ENCODE peak calls at places on chromosomes 11 and 22, in six cellular contexts. P is prostate gland, M is body of pancreas, X is adrenal gland, J is IMR-90, B is stomach. I is an unnamed sample. For H3K27me3 and H3K9me3, the result is how much of the 10 kb centered on the place peaks cover.

GRCh38 chr11:18245396-18245795 is 3.1 kb downstream of the SAA2 start:
- DNase-seq in P (no peak), M (no peak), X (no peak), J (no peak), B (no peak), I (no peak)

GRCh38 chr11:46385169-46386004 is 3.9 kb downstream of the MDK start:
- DNase-seq in P (no peak), M (no peak), X (no peak), J (no peak), B (no peak), I (no peak)

GRCh38 chr11:37002831-37003230 is 404.8 kb upstream of the RAG2 start:
- DNase-seq in P (no peak), M (no peak), X (no peak), J (no peak), B (no peak), I (no peak)

GRCh38 chr11:107561688-107562087 is 3.8 kb downstream of the ALKBH8 start:
- DNase-seq in P (no peak), M (no peak), X (no peak), J (peak), B (no peak), I (no peak)

GRCh38 chr11:122853971-122854446 is 15.7 kb downstream of the CRTAM start:
- DNase-seq in P (peak), M (peak), X (peak), J (peak), B (no peak), I (peak)

GRCh38 chr11:129115652-129116585 is 76.2 kb downstream of the ARHGAP32 start:
- DNase-seq in P (no peak), M (no peak), X (no peak), J (peak), B (no peak), I (no peak)

GRCh38 chr11:112013501-112014164 is 11.6 kb upstream of the DLAT start:
- DNase-seq in P (no peak), M (no peak), X (no peak), J (no peak), B (no peak), I (no peak)

GRCh38 chr11:64914123-64914522 is 2.9 kb downstream of the ATG2A start:
- DNase-seq in P (no peak), M (no peak), X (no peak), J (no peak), B (no peak), I (no peak)

GRCh38 chr11:120336641-120337132 is 474 bp downstream of the ARHGEF12 start:
- DNase-seq in P (peak), M (no peak), X (peak), J (peak), B (no peak), I (peak)

GRCh38 chr11:132028380-132029240 is 658.2 kb downstream of the NTM start:
- DNase-seq in P (no peak), M (no peak), X (peak), J (peak), B (peak), I (no peak)

GRCh38 chr22:21840236-21840823 is 27.1 kb downstream of the MAPK1 start:
- DNase-seq in P (no peak), M (no peak), X (no peak), J (no peak), B (no peak), I (no peak)

GRCh38 chr11:46537851-46538295 is 56.0 kb downstream of the AMBRA1 start:
- DNase-seq in P (peak), M (peak), X (peak), J (peak), B (peak), I (peak)

GRCh38 chr11:2745511-2745910 is 45.7 kb upstream of the KCNQ1OT1 start:
- DNase-seq in P (no peak), M (no peak), X (no peak), J (no peak), B (no peak), I (no peak)

GRCh38 chr11:14645247-14645912 is 1.8 kb downstream of the PDE3B start:
- DNase-seq in P (no peak), M (no peak), X (no peak), J (peak), B (no peak), I (no peak)

GRCh38 chr22:32270641-32271369 is 15.7 kb upstream of the SLC5A4 start:
- DNase-seq in P (no peak), M (no peak), X (no peak), J (no peak), B (no peak), I (no peak)
- H3K27me3 ChIP-seq in P (under half), M (under half), X (under half), J (under half), B (under half), I (under half)

GRCh38 chr22:11627436-11627797 is 3900.6 kb upstream of the OR11H1 start:
- DNase-seq in P (no peak), M (no peak), X (no peak), J (no peak), B (no peak), I (no peak)

GRCh38 chr22:11628651-11629511 is 3899.1 kb upstream of the OR11H1 start:
- DNase-seq in P (no peak), M (no peak), X (no peak), J (no peak), B (no peak), I (no peak)

GRCh38 chr22:11629661-11630385 is 3898.2 kb upstream of the OR11H1 start:
- DNase-seq in P (no peak), M (no peak), X (no peak), J (no peak), B (no peak), I (no peak)

GRCh38 chr22:11627798-11628650 is 3900.0 kb upstream of the OR11H1 start:
- DNase-seq in P (no peak), M (no peak), X (no peak), J (no peak), B (no peak), I (no peak)

GRCh38 chr22:11626422-11626773 is 3901.6 kb upstream of the OR11H1 start:
- DNase-seq in P (no peak), M (no peak), X (no peak), J (no peak), B (no peak), I (no peak)
- H3K9me3 ChIP-seq in P (under half), M (under half), X (under half), J (half or more), B (half or more), I (under half)

GRCh38 chr11:66020212-66020611 is 6.1 kb downstream of the CATSPER1 start:
- DNase-seq in P (no peak), M (no peak), X (no peak), J (no peak), B (no peak), I (no peak)

GRCh38 chr11:66016793-66017177 is 5.0 kb downstream of the CST6 start:
- DNase-seq in P (no peak), M (no peak), X (no peak), J (no peak), B (no peak), I (no peak)

GRCh38 chr11:66017354-66017753 is 5.5 kb downstream of the CST6 start:
- DNase-seq in P (no peak), M (no peak), X (no peak), J (no peak), B (no peak), I (no peak)

GRCh38 chr11:66022401-66023185 is 3.7 kb downstream of the CATSPER1 start:
- DNase-seq in P (peak), M (peak), X (peak), J (peak), B (peak), I (peak)

DNA sequence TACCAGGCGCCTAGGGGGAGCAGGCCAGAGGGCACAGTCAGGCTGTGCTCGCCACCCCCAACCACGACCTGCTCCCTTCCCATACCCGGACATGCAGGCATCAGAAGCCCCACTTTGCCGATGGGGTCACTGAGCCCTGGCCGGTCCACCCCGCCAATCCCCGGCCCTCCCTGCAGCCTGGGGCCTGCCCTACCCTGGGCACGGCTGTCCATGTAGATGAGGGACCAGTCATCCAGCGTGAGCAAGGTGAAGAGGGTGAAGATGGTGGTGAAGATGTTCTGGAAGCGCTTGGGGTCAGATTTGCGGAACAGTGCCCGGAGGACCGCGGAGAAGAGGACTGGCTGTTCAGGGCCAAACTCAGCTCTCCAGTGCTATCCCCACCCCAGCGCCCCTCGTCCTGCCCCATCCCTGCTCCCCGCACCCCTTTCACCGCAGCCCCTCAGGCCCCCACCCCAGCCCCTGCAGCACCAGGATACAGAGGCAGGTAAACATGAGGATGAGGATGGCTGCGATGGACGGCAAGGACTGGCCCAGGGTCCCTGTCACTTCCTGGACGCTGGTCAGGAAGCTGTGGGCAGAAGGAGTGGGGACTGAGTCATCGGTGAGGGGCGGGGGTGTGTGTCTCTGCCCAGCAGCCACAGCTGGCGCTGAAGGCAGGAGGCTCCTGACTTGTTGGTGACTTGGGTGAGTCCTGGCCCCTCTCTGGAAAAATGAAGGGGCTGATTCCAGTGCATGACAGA is 5.5 kb downstream of the CATSPER1 start:
- DNase-seq in P (no peak), M (peak), X (peak), J (peak), B (peak), I (no peak)
- TF ChIP-seq POLR2A in P (no peak), M (no peak), X (no peak), J (no peak), B (no peak), I (no peak)

GRCh38 chr22:39232246-39232645 is 12.5 kb downstream of the PDGFB start:
- DNase-seq in P (no peak), M (no peak), X (no peak), J (no peak), B (no peak), I (no peak)

GRCh38 chr22:39230261-39231196 is 14.3 kb downstream of the PDGFB start:
- DNase-seq in P (no peak), M (no peak), X (no peak), J (no peak), B (no peak), I (no peak)

GRCh38 chr22:39232806-39233735 is 11.7 kb downstream of the PDGFB start:
- DNase-seq in P (no peak), M (no peak), X (no peak), J (no peak), B (no peak), I (no peak)

GRCh38 chr22:39229688-39230260 is 15.0 kb downstream of the PDGFB start:
- DNase-seq in P (no peak), M (no peak), X (no peak), J (no peak), B (no peak), I (no peak)

GRCh38 chr22:39231197-39231950 is 13.4 kb downstream of the PDGFB start:
- DNase-seq in P (no peak), M (no peak), X (no peak), J (no peak), B (no peak), I (no peak)
- H3K27me3 ChIP-seq in P (under half), M (under half), X (under half), J (under half), B (under half), I (under half)

GRCh38 chr22:19735665-19736510 is 12.5 kb downstream of the GP1BB start:
- DNase-seq in P (no peak), M (no peak), X (no peak), J (no peak), B (no peak), I (no peak)

GRCh38 chr22:19739911-19740449 is 16.6 kb downstream of the GP1BB start:
- DNase-seq in P (no peak), M (no peak), X (no peak), J (no peak), B (no peak), I (no peak)

GRCh38 chr22:19739448-19739895 is 16.1 kb downstream of the GP1BB start:
- DNase-seq in P (no peak), M (no peak), X (no peak), J (no peak), B (no peak), I (no peak)

GRCh38 chr22:19738664-19739447 is 15.5 kb downstream of the GP1BB start:
- DNase-seq in P (no peak), M (no peak), X (no peak), J (no peak), B (no peak), I (no peak)

DNA sequence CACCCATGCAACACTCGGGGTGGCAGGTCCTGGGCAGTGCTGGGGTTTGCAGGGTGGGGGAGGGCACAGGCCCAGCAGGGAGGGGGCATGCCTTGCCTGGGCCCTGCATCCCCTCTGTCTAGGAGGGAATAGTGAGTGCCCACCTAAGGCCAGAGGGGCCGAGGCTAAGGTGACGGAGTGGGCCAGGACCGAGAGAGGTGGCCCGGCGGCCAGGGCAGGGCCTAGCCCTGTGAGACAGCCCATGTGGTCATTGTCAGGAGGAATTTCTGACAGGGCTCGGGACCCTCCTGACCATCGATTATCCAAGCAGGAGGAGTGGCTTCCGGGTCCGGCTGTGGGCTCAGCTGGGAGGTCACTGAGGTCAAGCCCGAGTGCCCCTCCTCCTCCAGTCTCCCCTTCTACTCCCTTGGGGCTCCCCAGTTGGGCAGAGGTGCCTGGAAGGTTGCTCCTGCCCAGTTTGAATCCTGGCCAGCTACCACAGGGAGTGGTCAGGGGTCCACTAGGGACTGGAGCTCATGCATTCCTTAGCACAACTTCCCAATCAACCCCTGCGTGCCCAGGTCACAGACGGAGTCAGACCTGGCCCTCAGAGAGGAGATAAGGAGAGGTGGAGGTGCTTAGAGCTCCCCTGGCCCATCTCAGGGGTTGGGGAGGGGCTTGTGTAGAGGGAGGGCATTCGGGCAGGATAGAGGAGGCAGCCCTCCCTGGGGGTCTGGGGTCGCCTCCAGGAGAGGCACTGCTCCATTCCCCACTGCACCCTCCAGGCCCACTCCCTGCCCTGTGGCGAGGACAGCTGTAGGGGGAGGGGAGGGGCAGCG is 14.7 kb downstream of the GP1BB start:
- DNase-seq in P (no peak), M (no peak), X (no peak), J (no peak), B (no peak), I (no peak)
- H3K9me3 ChIP-seq in P (under half), M (under half), X (under half), J (under half), B (under half), I (under half)

DNA sequence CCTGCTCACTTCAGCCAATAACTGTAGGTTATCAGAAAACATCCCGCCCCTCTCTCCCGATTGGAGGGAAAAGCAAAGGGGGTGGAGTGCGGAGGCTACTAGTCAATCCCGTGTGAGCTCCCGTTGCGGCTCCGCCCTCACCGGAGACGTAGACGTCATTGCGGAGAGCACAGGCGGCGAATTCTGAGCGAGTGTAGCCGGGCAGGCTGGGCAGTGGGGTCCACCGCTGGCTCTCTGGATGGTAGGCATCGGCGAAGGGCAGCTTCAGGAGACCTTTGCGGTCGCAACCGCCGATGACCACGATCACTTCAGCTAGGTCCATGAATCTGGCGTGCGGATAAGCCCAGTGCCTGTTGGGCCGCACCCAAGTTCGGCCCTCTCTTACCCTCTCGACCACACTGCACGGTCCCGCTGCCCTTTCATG is 4.7 kb downstream of the KLHL35 start:
- DNase-seq in P (peak), M (peak), X (peak), J (peak), B (peak), I (peak)
- TF ChIP-seq POLR2A in P (peak), M (peak), X (peak), J (no peak), B (peak), I (no peak)

GRCh38 chr22:30188911-30189310 is 57.6 kb downstream of the LIF start:
- DNase-seq in P (no peak), M (no peak), X (no peak), J (peak), B (no peak), I (no peak)
- H3K27me3 ChIP-seq in P (under half), M (under half), X (under half), J (under half), B (under half), I (under half)

DNA sequence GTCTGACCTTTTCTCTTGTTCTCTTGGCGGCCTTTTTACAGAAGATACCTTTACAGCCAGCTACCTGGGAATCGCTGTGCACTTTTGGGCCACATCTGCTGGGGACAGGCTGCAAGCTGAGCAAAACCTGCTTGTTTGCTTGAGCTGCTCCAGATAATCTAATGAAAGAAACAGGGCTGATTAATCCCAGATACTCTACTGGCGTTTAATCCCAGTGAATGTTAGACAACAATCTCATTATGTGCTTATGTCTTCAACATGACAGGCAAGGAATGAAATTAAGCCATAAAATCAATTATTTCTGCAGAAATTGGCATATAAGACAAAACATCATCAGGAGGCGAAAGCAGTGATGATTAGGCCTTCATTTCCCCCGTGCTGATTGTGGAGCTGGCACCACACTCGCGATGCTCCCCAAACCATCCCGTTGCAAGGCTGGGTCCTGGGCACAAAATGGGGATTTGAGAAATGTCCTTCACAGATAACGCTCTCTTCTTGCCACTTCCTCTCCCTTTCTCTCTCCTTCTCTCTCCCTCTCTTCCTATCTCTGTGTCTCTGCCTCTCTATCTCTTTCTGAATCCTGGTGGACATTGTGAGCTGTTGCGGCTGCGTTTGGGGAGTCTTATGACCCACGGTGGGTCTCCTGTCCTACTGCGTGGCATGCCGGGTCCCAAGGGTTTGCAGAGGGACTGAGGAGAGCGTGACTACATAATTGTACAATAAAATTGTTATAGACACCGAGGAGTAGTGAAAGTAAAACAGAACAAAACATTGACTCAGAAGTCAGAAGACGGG is 1053.9 kb downstream of the TBC1D22A start:
- DNase-seq in P (no peak), M (no peak), X (no peak), J (no peak), B (no peak), I (no peak)
- H3K9me3 ChIP-seq in P (under half), M (under half), X (under half), J (half or more), B (under half), I (under half)

GRCh38 chr11:69638941-69639681 is 1.8 kb upstream of the CCND1 start:
- DNase-seq in P (peak), M (peak), X (peak), J (peak), B (peak), I (peak)
- TF ChIP-seq POLR2A in P (no peak), M (peak), X (peak), J (peak), B (no peak), I (no peak)

I was measured in testis.